ENCODE peak calls at places on chromosomes 6 and 20, in nine cellular contexts. F, Z, D, J, V, U, A, G and T are unnamed samples.

GRCh38 chr6:87421576-87421975 is 13.8 kb downstream of the CFAP206 start:
- DNase-seq in V (no peak), G (no peak), Z (no peak), D (no peak), F (no peak), J (no peak), A (no peak), U (no peak), T (no peak)

GRCh38 chr20:44448753-44449546 is 26.7 kb upstream of the TTPAL start:
- DNase-seq in Z (no peak), U (no peak), F (no peak), V (peak; percentile 60), G (no peak), J (peak; percentile 61), D (no peak), A (no peak), T (no peak)

GRCh38 chr6:140180306-140180705 is 805.9 kb upstream of the CITED2 start:
- DNase-seq in F (no peak), U (no peak), Z (no peak), J (no peak), V (no peak), D (no peak), G (no peak), A (no peak), T (no peak)

GRCh38 chr6:142331075-142331551 is 29.3 kb downstream of the ADGRG6 start:
- DNase-seq in U (no peak), Z (no peak), V (no peak), A (no peak), G (no peak), J (no peak), D (no peak), F (peak; percentile 32), T (no peak)

GRCh38 chr6:148905111-148905870 is 158.5 kb downstream of the UST start:
- DNase-seq in D (no peak), U (no peak), G (no peak), Z (no peak), A (no peak), V (no peak), F (no peak), J (no peak), T (no peak)

GRCh38 chr6:104597541-104598050 is 262.1 kb downstream of the HACE1 start:
- DNase-seq in F (peak; percentile 48), Z (no peak), V (no peak), J (no peak), G (no peak), D (no peak), A (no peak), U (no peak), T (no peak)

GRCh38 chr6:147088861-147089260 is 115.4 kb upstream of the STXBP5 start:
- DNase-seq in J (no peak), F (no peak), D (no peak), Z (no peak), G (no peak), A (no peak), U (no peak), V (no peak), T (no peak)

GRCh38 chr6:12013368-12013617 is 1.2 kb downstream of the HIVEP1 start:
- DNase-seq in U (no peak), D (no peak), J (no peak), G (no peak), A (no peak), V (no peak), F (no peak), Z (no peak), T (peak; percentile 64)

GRCh38 chr20:19935842-19936241 is 81.3 kb upstream of the NAA20 start:
- DNase-seq in G (no peak), V (no peak), Z (no peak), U (no peak), A (no peak), J (peak; percentile 82), F (no peak), D (no peak), T (no peak)

GRCh38 chr6:25369450-25370086 is 90.4 kb downstream of the CARMIL1 start:
- DNase-seq in D (no peak), J (peak; percentile 48), G (no peak), A (no peak), F (peak; percentile 88), V (no peak), Z (no peak), U (no peak), T (no peak)

GRCh38 chr6:31794294-31794865 is 1.2 kb downstream of the VARS1 start:
- DNase-seq in G (no peak), D (no peak), Z (no peak), F (peak; percentile 51), A (no peak), V (peak; percentile 17), J (no peak), U (no peak), T (no peak)

GRCh38 chr6:123201869-123202372 is 205.9 kb downstream of the CLVS2 start:
- DNase-seq in G (no peak), J (no peak), A (no peak), Z (no peak), D (no peak), U (no peak), V (no peak), F (no peak), T (no peak)

GRCh38 chr6:4778086-4778485 is 1.9 kb downstream of the CDYL start:
- DNase-seq in G (no peak), Z (no peak), A (peak; percentile 13), V (no peak), D (no peak), U (no peak), F (no peak), J (no peak), T (no peak)

GRCh38 chr6:143110996-143111395 is 50.3 kb downstream of the AIG1 start:
- DNase-seq in V (no peak), A (no peak), D (no peak), J (no peak), Z (no peak), F (no peak), G (no peak), U (no peak), T (no peak)

GRCh38 chr6:73637404-73637803 is 16.4 kb downstream of the SLC17A5 start:
- DNase-seq in G (no peak), A (no peak), F (no peak), Z (no peak), D (no peak), J (no peak), U (no peak), V (no peak), T (no peak)